ENCODE peak calls at places on chromosome 16, in eight cellular contexts. P is lower lobe of right lung, H is nephron progenitor cell, Q is BJ, R is uterus, Y is AG09309, W is psoas muscle, S is choroid plexus epithelial cell. V is an unnamed sample.

GRCh38 chr16:84545114-84545737 is 40.8 kb upstream of the MEAK7 start:
- DNase-seq in P (no peak), H (no peak), Q (no peak), R (no peak), Y (no peak), W (peak), S (no peak), V (no peak)

GRCh38 chr16:4389051-4389955 is 17.7 kb downstream of the VASN start:
- DNase-seq in P (no peak), H (no peak), Q (no peak), R (no peak), Y (no peak), W (no peak), S (no peak), V (no peak)

GRCh38 chr16:1771072-1771863 is at the start of gene NME3:
- DNase-seq in P (peak), H (peak), Q (no peak), R (peak), Y (no peak), W (peak), S (peak), V (peak)

GRCh38 chr16:10851512-10851911 is 25.5 kb upstream of the CIITA start:
- DNase-seq in P (no peak), H (no peak), Q (no peak), R (no peak), Y (no peak), W (no peak), S (no peak), V (no peak)

GRCh38 chr16:30925646-30926332 is 2.4 kb downstream of the FBXL19 start:
- DNase-seq in P (no peak), H (no peak), Q (no peak), R (no peak), Y (no peak), W (no peak), S (no peak), V (no peak)

GRCh38 chr16:68802190-68802589 is 41.1 kb upstream of the TANGO6 start:
- DNase-seq in P (no peak), H (no peak), Q (peak), R (no peak), Y (peak), W (no peak), S (peak), V (no peak)

GRCh38 chr16:51845586-51845985 is 694.5 kb upstream of the SALL1 start:
- DNase-seq in P (no peak), H (peak), Q (no peak), R (no peak), Y (no peak), W (no peak), S (no peak), V (no peak)

GRCh38 chr16:85027968-85028637 is 508 bp downstream of the KIAA0513 start:
- DNase-seq in P (no peak), H (no peak), Q (no peak), R (peak), Y (no peak), W (no peak), S (no peak), V (no peak)

GRCh38 chr16:46632778-46633733 is 11.9 kb upstream of the SHCBP1 start:
- DNase-seq in P (no peak), H (peak), Q (no peak), R (no peak), Y (no peak), W (no peak), S (no peak), V (no peak)

GRCh38 chr16:1363501-1364041 is 11.8 kb downstream of the GNPTG start:
- DNase-seq in P (peak), H (peak), Q (no peak), R (no peak), Y (no peak), W (peak), S (peak), V (no peak)

GRCh38 chr16:1493746-1494094 is 560 bp downstream of the TELO2 start:
- DNase-seq in P (no peak), H (no peak), Q (no peak), R (no peak), Y (no peak), W (peak), S (no peak), V (no peak)

GRCh38 chr16:17313085-17313611 is 157.6 kb downstream of the XYLT1 start:
- DNase-seq in P (no peak), H (no peak), Q (peak), R (peak), Y (no peak), W (no peak), S (no peak), V (no peak)

GRCh38 chr16:14455577-14455976 is 174.5 kb downstream of the PARN start:
- DNase-seq in P (no peak), H (no peak), Q (peak), R (no peak), Y (no peak), W (no peak), S (peak), V (no peak)

GRCh38 chr16:85659805-85660511 is 28.8 kb downstream of the GINS2 start:
- DNase-seq in P (peak), H (peak), Q (no peak), R (peak), Y (no peak), W (peak), S (peak), V (no peak)

GRCh38 chr16:89658221-89658879 is 714 bp downstream of the SPATA33 start:
- DNase-seq in P (peak), H (peak), Q (no peak), R (no peak), Y (no peak), W (no peak), S (peak), V (no peak)

GRCh38 chr16:15682105-15682570 is 32.1 kb downstream of the NDE1 start:
- DNase-seq in P (peak), H (no peak), Q (no peak), R (no peak), Y (no peak), W (no peak), S (peak), V (no peak)

GRCh38 chr16:88865742-88866141 is 718 bp downstream of the PABPN1L start:
- DNase-seq in P (no peak), H (no peak), Q (no peak), R (no peak), Y (no peak), W (no peak), S (no peak), V (no peak)

GRCh38 chr16:48903054-48903453 is 293.1 kb upstream of the N4BP1 start:
- DNase-seq in P (no peak), H (no peak), Q (no peak), R (no peak), Y (no peak), W (no peak), S (no peak), V (no peak)
- TF ChIP-seq CTCF in P (no peak), H (no peak), Q (no peak), R (no peak), Y (no peak), W (no peak), S (no peak), V (no peak)

GRCh38 chr16:82671743-82672142 is 45.0 kb downstream of the CDH13 start:
- DNase-seq in P (no peak), H (no peak), Q (no peak), R (no peak), Y (no peak), W (no peak), S (no peak), V (no peak)
- TF ChIP-seq CTCF in P (peak), H (peak), Q (no peak), R (no peak), Y (peak), W (no peak), S (peak), V (no peak)

GRCh38 chr16:6016530-6017184 is 919.1 kb upstream of the EEF2KMT start:
- DNase-seq in P (no peak), H (peak), Q (no peak), R (no peak), Y (no peak), W (no peak), S (peak), V (no peak)
- TF ChIP-seq CTCF in P (no peak), H (peak), Q (peak), R (no peak), Y (no peak), W (no peak), S (peak), V (no peak)

DNA sequence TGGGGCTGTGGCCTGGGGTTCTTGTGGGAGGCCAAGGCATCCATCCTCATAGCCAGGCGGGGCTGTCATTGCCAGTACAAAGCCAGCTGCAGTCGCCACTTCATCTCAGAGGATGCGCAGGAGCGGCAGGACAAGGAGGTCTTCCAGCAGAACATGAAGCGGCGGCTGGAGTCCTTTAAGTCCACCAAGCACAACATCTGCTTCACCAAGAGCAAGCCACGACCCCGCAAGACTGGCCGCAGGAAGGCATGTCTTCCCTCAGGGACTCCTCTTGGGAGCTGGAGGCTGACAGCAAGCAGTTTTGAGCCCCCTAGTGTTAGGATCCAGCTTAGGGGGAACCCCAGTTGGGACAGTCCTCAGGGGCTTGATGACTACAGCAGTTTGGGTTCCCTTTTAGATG is 15.1 kb upstream of the PLEKHG4 start:
- DNase-seq in P (peak), H (no peak), Q (no peak), R (no peak), Y (no peak), W (peak), S (no peak), V (no peak)
- TF ChIP-seq CTCF in P (no peak), H (no peak), Q (peak), R (no peak), Y (peak), W (no peak), S (peak), V (no peak)

GRCh38 chr16:22183901-22184614 is 21.8 kb downstream of the SDR42E2 start:
- DNase-seq in P (no peak), H (peak), Q (no peak), R (no peak), Y (no peak), W (no peak), S (peak), V (no peak)
- TF ChIP-seq CTCF in P (peak), H (peak), Q (peak), R (no peak), Y (peak), W (no peak), S (peak), V (no peak)

V was measured in omental fat pad.